ENCODE peak calls at places on chromosomes 1 and 21, in five cellular contexts. K, I, V, W and A are unnamed samples.

GRCh38 chr1:89781494-89782126 is 39.2 kb upstream of the LRRC8D start:
- DNase-seq in I (no peak), W (no peak), V (no peak), K (no peak), A (no peak)

GRCh38 chr1:157968503-157968902 is 24.9 kb upstream of the KIRREL1 start:
- DNase-seq in K (no peak), I (no peak), W (peak), V (no peak), A (no peak)

GRCh38 chr1:172851871-172852270 is 193.0 kb downstream of the FASLG start:
- DNase-seq in W (no peak), I (no peak), K (no peak), V (no peak), A (no peak)

GRCh38 chr1:3013371-3014038 is 7.8 kb upstream of the ACTRT2 start:
- DNase-seq in K (no peak), W (no peak), V (no peak), I (no peak), A (no peak)

GRCh38 chr1:43021547-43022474 is 63.1 kb upstream of the SLC2A1 start:
- DNase-seq in V (no peak), W (no peak), I (no peak), K (no peak), A (no peak)

GRCh38 chr1:154803203-154803920 is 66.7 kb downstream of the KCNN3 start:
- DNase-seq in W (no peak), I (no peak), V (no peak), K (no peak), A (no peak)

GRCh38 chr1:113534130-113534817 is 144.0 kb downstream of the MAGI3 start:
- DNase-seq in V (no peak), W (peak), K (peak), I (no peak), A (no peak)

GRCh38 chr1:24126672-24127023 is 14.7 kb upstream of the MYOM3 start:
- DNase-seq in W (no peak), I (no peak), K (no peak), V (no peak), A (no peak)

GRCh38 chr1:19250629-19251304 is 557 bp downstream of the EMC1 start:
- DNase-seq in V (no peak), W (peak), I (no peak), K (no peak), A (no peak)

GRCh38 chr1:224635356-224635755 is 19.2 kb downstream of the CNIH3 start:
- DNase-seq in V (no peak), W (peak), K (peak), I (no peak), A (no peak)

GRCh38 chr1:202249846-202250245 is 56.2 kb downstream of the LGR6 start:
- DNase-seq in V (no peak), K (no peak), I (no peak), W (no peak), A (no peak)

GRCh38 chr1:24954022-24954421 is 23.9 kb upstream of the RUNX3 start:
- DNase-seq in K (no peak), I (no peak), W (no peak), V (no peak), A (no peak)

GRCh38 chr21:44897326-44898010 is 23.2 kb downstream of the ITGB2 start:
- DNase-seq in W (no peak), K (no peak), I (no peak), V (no peak), A (no peak)

GRCh38 chr1:226588484-226588883 is 39.9 kb downstream of the STUM start:
- DNase-seq in I (no peak), K (no peak), W (no peak), V (no peak), A (no peak)

GRCh38 chr1:15758537-15758936 is at the start of gene FBLIM1:
- DNase-seq in I (no peak), V (no peak), W (peak), K (peak), A (no peak)

GRCh38 chr1:31164291-31164690 is 75.4 kb downstream of the NKAIN1 start:
- DNase-seq in K (no peak), W (no peak), V (no peak), I (no peak), A (no peak)

GRCh38 chr1:115469703-115470476 is 131.8 kb upstream of the NGF start:
- DNase-seq in K (peak), W (peak), V (no peak), I (no peak), A (peak)

GRCh38 chr1:7478797-7479499 is 292.1 kb upstream of the VAMP3 start:
- DNase-seq in K (peak), W (peak), I (peak), V (no peak), A (no peak)

GRCh38 chr1:10449731-10450130 is at the start of gene CORT:
- DNase-seq in K (no peak), I (no peak), V (no peak), W (no peak), A (no peak)

GRCh38 chr1:150974580-150975478 is at the start of gene CERS2:
- DNase-seq in I (peak), W (peak), K (peak), V (peak), A (no peak)

GRCh38 chr1:239545466-239545865 is 159.1 kb downstream of the CHRM3 start:
- DNase-seq in V (no peak), K (no peak), W (no peak), I (no peak), A (no peak)

GRCh38 chr1:43537423-43538142 is 6.9 kb downstream of the PTPRF start:
- DNase-seq in V (no peak), W (no peak), I (no peak), K (no peak), A (no peak)

GRCh38 chr21:14273736-14274538 is 58.0 kb downstream of the RBM11 start:
- DNase-seq in W (peak), I (no peak), V (no peak), K (peak), A (no peak)

GRCh38 chr1:92446990-92447681 is 39.6 kb downstream of the GFI1 start:
- DNase-seq in W (peak), I (no peak), V (no peak), K (no peak), A (no peak)

GRCh38 chr1:70459502-70460225 is 48.6 kb downstream of the CTH start:
- DNase-seq in K (peak), W (no peak), I (no peak), V (no peak), A (no peak)